ENCODE peak calls at places on chromosomes 3 and 15, in seven cellular contexts. One of them, this sample, is unnamed.

GRCh38 chr3:66075281-66075680 is 36.6 kb upstream of the MAGI1 start:
- DNase-seq in neural progenitor cell: no peak
- DNase-seq in colonic mucosa: no peak
- DNase-seq in HFF-Myc: no peak
- DNase-seq in kidney epithelial cell: no peak
- DNase-seq in AG04450: peak
- DNase-seq in GM06990: no peak
- DNase-seq in this sample: peak

GRCh38 chr15:36844453-36845094 is 255.8 kb downstream of the MEIS2 start:
- DNase-seq in HFF-Myc: no peak
- DNase-seq in kidney epithelial cell: no peak
- DNase-seq in AG04450: peak
- DNase-seq in GM06990: no peak
- DNase-seq in neural progenitor cell: peak
- DNase-seq in colonic mucosa: no peak
- DNase-seq in this sample: peak

GRCh38 chr3:46692566-46692983 is 904 bp downstream of the ALS2CL start:
- DNase-seq in HFF-Myc: no peak
- DNase-seq in kidney epithelial cell: peak
- DNase-seq in AG04450: no peak
- DNase-seq in colonic mucosa: peak
- DNase-seq in neural progenitor cell: peak
- DNase-seq in GM06990: no peak
- DNase-seq in this sample: no peak

GRCh38 chr3:184227481-184227935 is 1.9 kb upstream of the VWA5B2 start:
- DNase-seq in AG04450: no peak
- DNase-seq in colonic mucosa: no peak
- DNase-seq in HFF-Myc: no peak
- DNase-seq in neural progenitor cell: peak
- DNase-seq in kidney epithelial cell: no peak
- DNase-seq in GM06990: no peak
- DNase-seq in this sample: no peak

GRCh38 chr3:184085389-184085852 is 11.4 kb upstream of the HTR3E start:
- DNase-seq in colonic mucosa: no peak
- DNase-seq in kidney epithelial cell: no peak
- DNase-seq in HFF-Myc: no peak
- DNase-seq in AG04450: no peak
- DNase-seq in neural progenitor cell: no peak
- DNase-seq in GM06990: no peak
- DNase-seq in this sample: no peak

GRCh38 chr3:195103623-195104022 is 167.3 kb downstream of the XXYLT1 start:
- DNase-seq in neural progenitor cell: no peak
- DNase-seq in kidney epithelial cell: no peak
- DNase-seq in HFF-Myc: peak
- DNase-seq in GM06990: no peak
- DNase-seq in colonic mucosa: no peak
- DNase-seq in AG04450: no peak
- DNase-seq in this sample: no peak

GRCh38 chr3:146218880-146219866 is 31.7 kb downstream of the PLSCR4 start:
- DNase-seq in HFF-Myc: no peak
- DNase-seq in neural progenitor cell: peak
- DNase-seq in kidney epithelial cell: no peak
- DNase-seq in AG04450: peak
- DNase-seq in colonic mucosa: peak
- DNase-seq in GM06990: no peak
- DNase-seq in this sample: peak

GRCh38 chr3:67171841-67172240 is 173.7 kb downstream of the KBTBD8 start:
- DNase-seq in colonic mucosa: no peak
- DNase-seq in AG04450: no peak
- DNase-seq in kidney epithelial cell: no peak
- DNase-seq in neural progenitor cell: no peak
- DNase-seq in GM06990: no peak
- DNase-seq in HFF-Myc: no peak
- DNase-seq in this sample: no peak

GRCh38 chr15:89429023-89429422 is 67.4 kb downstream of the RHCG start:
- DNase-seq in GM06990: no peak
- DNase-seq in AG04450: no peak
- DNase-seq in neural progenitor cell: no peak
- DNase-seq in kidney epithelial cell: no peak
- DNase-seq in colonic mucosa: no peak
- DNase-seq in HFF-Myc: no peak
- DNase-seq in this sample: no peak

GRCh38 chr3:111577798-111578685 is 17.1 kb downstream of the ZBED2 start:
- DNase-seq in HFF-Myc: peak
- DNase-seq in GM06990: peak
- DNase-seq in colonic mucosa: no peak
- DNase-seq in kidney epithelial cell: no peak
- DNase-seq in AG04450: peak
- DNase-seq in neural progenitor cell: peak
- DNase-seq in this sample: peak

GRCh38 chr3:155018621-155019330 is 61.3 kb upstream of the MME start:
- DNase-seq in neural progenitor cell: no peak
- DNase-seq in kidney epithelial cell: peak
- DNase-seq in AG04450: no peak
- DNase-seq in HFF-Myc: no peak
- DNase-seq in GM06990: no peak
- DNase-seq in colonic mucosa: no peak
- DNase-seq in this sample: no peak

GRCh38 chr3:194099215-194099614 is 36.7 kb upstream of the HES1 start:
- DNase-seq in GM06990: no peak
- DNase-seq in AG04450: no peak
- DNase-seq in HFF-Myc: no peak
- DNase-seq in neural progenitor cell: no peak
- DNase-seq in colonic mucosa: no peak
- DNase-seq in kidney epithelial cell: no peak
- DNase-seq in this sample: no peak

GRCh38 chr15:77749998-77750540 is 117.4 kb upstream of the LINGO1 start:
- DNase-seq in HFF-Myc: no peak
- DNase-seq in kidney epithelial cell: no peak
- DNase-seq in GM06990: no peak
- DNase-seq in colonic mucosa: no peak
- DNase-seq in AG04450: no peak
- DNase-seq in neural progenitor cell: no peak
- DNase-seq in this sample: no peak

GRCh38 chr15:77746254-77747174 is 113.8 kb upstream of the LINGO1 start:
- DNase-seq in colonic mucosa: no peak
- DNase-seq in kidney epithelial cell: no peak
- DNase-seq in neural progenitor cell: no peak
- DNase-seq in AG04450: no peak
- DNase-seq in GM06990: no peak
- DNase-seq in HFF-Myc: no peak
- DNase-seq in this sample: no peak

GRCh38 chr15:77749236-77749997 is 116.7 kb upstream of the LINGO1 start:
- DNase-seq in kidney epithelial cell: no peak
- DNase-seq in HFF-Myc: no peak
- DNase-seq in neural progenitor cell: peak
- DNase-seq in colonic mucosa: no peak
- DNase-seq in GM06990: no peak
- DNase-seq in AG04450: no peak
- DNase-seq in this sample: no peak

GRCh38 chr15:77747175-77748077 is 114.7 kb upstream of the LINGO1 start:
- DNase-seq in HFF-Myc: no peak
- DNase-seq in AG04450: no peak
- DNase-seq in colonic mucosa: no peak
- DNase-seq in neural progenitor cell: no peak
- DNase-seq in kidney epithelial cell: no peak
- DNase-seq in GM06990: no peak
- DNase-seq in this sample: no peak

GRCh38 chr15:77748078-77749064 is 115.7 kb upstream of the LINGO1 start:
- DNase-seq in HFF-Myc: no peak
- DNase-seq in colonic mucosa: peak
- DNase-seq in GM06990: no peak
- DNase-seq in kidney epithelial cell: no peak
- DNase-seq in neural progenitor cell: no peak
- DNase-seq in AG04450: no peak
- DNase-seq in this sample: no peak
- TF ChIP-seq CTCF in HFF-Myc: no peak
- TF ChIP-seq CTCF in colonic mucosa: no peak
- TF ChIP-seq CTCF in GM06990: no peak
- TF ChIP-seq CTCF in kidney epithelial cell: no peak
- TF ChIP-seq CTCF in neural progenitor cell: no peak
- TF ChIP-seq CTCF in AG04450: no peak
- TF ChIP-seq CTCF in this sample: no peak

GRCh38 chr3:56681963-56682457 is 1.1 kb downstream of the TASOR start:
- DNase-seq in colonic mucosa: no peak
- DNase-seq in GM06990: no peak
- DNase-seq in neural progenitor cell: peak
- DNase-seq in HFF-Myc: no peak
- DNase-seq in AG04450: no peak
- DNase-seq in kidney epithelial cell: no peak
- DNase-seq in this sample: peak

GRCh38 chr3:56682458-56683121 is 475 bp downstream of the TASOR start:
- DNase-seq in HFF-Myc: peak
- DNase-seq in GM06990: peak
- DNase-seq in neural progenitor cell: peak
- DNase-seq in AG04450: peak
- DNase-seq in colonic mucosa: peak
- DNase-seq in kidney epithelial cell: no peak
- DNase-seq in this sample: peak

GRCh38 chr3:56683122-56683817 is at the start of gene TASOR:
- DNase-seq in kidney epithelial cell: no peak
- DNase-seq in colonic mucosa: peak
- DNase-seq in neural progenitor cell: peak
- DNase-seq in AG04450: peak
- DNase-seq in GM06990: peak
- DNase-seq in HFF-Myc: peak
- DNase-seq in this sample: peak

GRCh38 chr3:56677286-56677685 is 5.8 kb downstream of the TASOR start:
- DNase-seq in AG04450: no peak
- DNase-seq in HFF-Myc: no peak
- DNase-seq in neural progenitor cell: no peak
- DNase-seq in colonic mucosa: no peak
- DNase-seq in GM06990: no peak
- DNase-seq in kidney epithelial cell: no peak
- DNase-seq in this sample: no peak

GRCh38 chr3:56680054-56680453 is 3.0 kb downstream of the TASOR start:
- DNase-seq in colonic mucosa: no peak
- DNase-seq in HFF-Myc: no peak
- DNase-seq in GM06990: no peak
- DNase-seq in AG04450: no peak
- DNase-seq in kidney epithelial cell: no peak
- DNase-seq in neural progenitor cell: no peak
- DNase-seq in this sample: no peak
- H3K4me3 ChIP-seq in colonic mucosa: no peak
- H3K4me3 ChIP-seq in HFF-Myc: no peak
- H3K4me3 ChIP-seq in GM06990: peak
- H3K4me3 ChIP-seq in AG04450: no peak
- H3K4me3 ChIP-seq in kidney epithelial cell: no peak
- H3K4me3 ChIP-seq in neural progenitor cell: peak
- H3K4me3 ChIP-seq in this sample: no peak

GRCh38 chr3:42139740-42140453 is 48.7 kb downstream of the TRAK1 start:
- DNase-seq in kidney epithelial cell: no peak
- DNase-seq in neural progenitor cell: no peak
- DNase-seq in GM06990: no peak
- DNase-seq in AG04450: no peak
- DNase-seq in HFF-Myc: no peak
- DNase-seq in colonic mucosa: no peak
- DNase-seq in this sample: no peak

GRCh38 chr3:42130007-42130328 is 38.8 kb downstream of the TRAK1 start:
- DNase-seq in GM06990: peak
- DNase-seq in HFF-Myc: no peak
- DNase-seq in kidney epithelial cell: no peak
- DNase-seq in AG04450: no peak
- DNase-seq in colonic mucosa: no peak
- DNase-seq in neural progenitor cell: no peak
- DNase-seq in this sample: no peak

GRCh38 chr3:42133500-42134298 is 42.5 kb downstream of the TRAK1 start:
- DNase-seq in kidney epithelial cell: no peak
- DNase-seq in HFF-Myc: no peak
- DNase-seq in AG04450: no peak
- DNase-seq in neural progenitor cell: no peak
- DNase-seq in GM06990: no peak
- DNase-seq in colonic mucosa: no peak
- DNase-seq in this sample: no peak

GRCh38 chr3:42130329-42131070 is 39.3 kb downstream of the TRAK1 start:
- DNase-seq in colonic mucosa: peak
- DNase-seq in kidney epithelial cell: no peak
- DNase-seq in neural progenitor cell: no peak
- DNase-seq in GM06990: no peak
- DNase-seq in HFF-Myc: no peak
- DNase-seq in AG04450: no peak
- DNase-seq in this sample: no peak

DNA sequence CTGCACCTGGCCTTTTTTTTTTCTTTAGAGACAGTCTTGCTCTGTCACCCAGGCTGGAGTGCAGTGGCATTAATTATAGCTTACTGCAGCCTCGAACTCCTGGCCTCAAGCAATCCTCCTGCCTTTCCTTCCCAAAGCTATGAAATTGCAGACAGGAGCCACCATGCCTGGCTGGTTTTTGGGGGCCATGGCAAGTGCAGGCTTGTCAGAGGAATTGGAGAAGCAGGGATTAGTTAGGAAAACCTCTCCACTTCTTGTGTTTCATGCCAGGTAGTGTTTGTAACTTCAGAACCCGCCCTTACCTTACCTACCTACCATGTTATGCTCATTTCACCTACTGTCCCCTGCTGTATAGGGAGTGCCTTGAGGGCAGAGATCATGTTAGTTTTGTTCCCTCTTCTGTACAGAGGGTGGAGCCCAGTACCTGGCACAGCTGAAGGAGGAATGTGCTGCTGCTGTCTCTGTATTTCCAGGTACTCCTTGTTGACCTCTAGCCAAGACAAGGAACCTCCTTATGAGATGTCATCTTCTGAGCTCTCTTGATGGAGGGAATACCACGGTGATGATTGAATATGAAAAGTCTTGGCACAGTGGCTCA is 43.8 kb downstream of the TRAK1 start:
- DNase-seq in neural progenitor cell: no peak
- DNase-seq in kidney epithelial cell: no peak
- DNase-seq in HFF-Myc: no peak
- DNase-seq in colonic mucosa: peak
- DNase-seq in AG04450: no peak
- DNase-seq in GM06990: no peak
- DNase-seq in this sample: no peak
- TF ChIP-seq CTCF in neural progenitor cell: no peak
- TF ChIP-seq CTCF in kidney epithelial cell: no peak
- TF ChIP-seq CTCF in HFF-Myc: no peak
- TF ChIP-seq CTCF in colonic mucosa: no peak
- TF ChIP-seq CTCF in AG04450: no peak
- TF ChIP-seq CTCF in GM06990: no peak
- TF ChIP-seq CTCF in this sample: no peak

DNA sequence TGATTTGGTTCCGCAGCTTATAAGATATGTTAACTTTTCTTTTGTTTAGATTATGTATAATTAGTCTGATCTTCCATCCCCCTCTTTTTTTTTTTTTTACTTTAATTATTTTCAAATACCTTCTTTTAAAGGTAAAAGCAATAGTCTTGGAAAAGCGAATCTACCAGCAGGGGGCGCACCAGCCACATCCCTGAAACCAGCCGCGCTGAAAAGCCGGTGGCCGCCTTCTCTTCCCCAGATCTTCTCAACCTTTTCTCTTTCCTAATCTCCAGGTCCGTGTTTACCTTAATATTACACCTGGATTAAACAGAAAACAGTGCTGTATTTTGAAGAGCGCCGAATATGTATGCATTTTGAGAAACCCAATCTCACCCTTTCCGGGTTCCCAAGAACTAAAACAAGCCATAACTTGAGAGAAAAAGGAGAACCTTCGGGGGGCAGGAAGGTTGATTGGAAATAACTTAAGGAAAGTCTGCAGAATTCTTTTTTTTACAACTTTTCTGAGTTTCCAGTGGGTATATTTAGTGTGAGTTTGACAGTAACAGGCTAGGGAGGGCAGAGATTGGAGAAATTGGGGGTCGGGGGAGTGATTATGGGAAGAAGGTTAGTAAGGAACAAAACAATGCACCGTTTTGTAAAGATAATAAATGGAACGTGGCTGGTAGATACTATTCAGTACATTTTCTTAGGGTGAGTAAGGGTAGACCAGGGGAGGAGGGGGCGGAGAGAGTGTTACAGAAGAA is 2.0 kb upstream of the SOX2 start:
- DNase-seq in HFF-Myc: peak
- DNase-seq in GM06990: peak
- DNase-seq in colonic mucosa: peak
- DNase-seq in kidney epithelial cell: peak
- DNase-seq in neural progenitor cell: peak
- DNase-seq in AG04450: no peak
- DNase-seq in this sample: no peak
- H3K4me3 ChIP-seq in HFF-Myc: no peak
- H3K4me3 ChIP-seq in GM06990: no peak
- H3K4me3 ChIP-seq in colonic mucosa: no peak
- H3K4me3 ChIP-seq in kidney epithelial cell: no peak
- H3K4me3 ChIP-seq in neural progenitor cell: peak
- H3K4me3 ChIP-seq in AG04450: no peak
- H3K4me3 ChIP-seq in this sample: peak

This sample was measured in astrocyte of the cerebellum.